ENCODE peak calls at places on chromosomes 5 and 9, in five cellular contexts. O is T follicular helper cell, E is bronchial epithelial cell, P is amniotic stem cell, Z is cardiac muscle cell. T is an unnamed sample.

GRCh38 chr5:178392998-178393397 is 160.4 kb upstream of the PHYKPL start:
- DNase-seq in O (no peak), E (no peak), P (no peak), Z (no peak), T (no peak)

GRCh38 chr9:34125681-34126206 is 754 bp downstream of the DCAF12 start:
- DNase-seq in O (no peak), E (peak), P (no peak), Z (peak), T (no peak)

GRCh38 chr9:114538241-114538640 is 33.0 kb upstream of the WHRN start:
- DNase-seq in O (peak), E (peak), P (no peak), Z (no peak), T (no peak)

GRCh38 chr5:38616061-38616460 is 59.6 kb upstream of the LIFR start:
- DNase-seq in O (no peak), E (no peak), P (no peak), Z (no peak), T (peak)

GRCh38 chr5:58469895-58470294 is 10.0 kb upstream of the PLK2 start:
- DNase-seq in O (no peak), E (no peak), P (no peak), Z (no peak), T (no peak)

GRCh38 chr9:110105107-110105506 is 102.9 kb downstream of the C9orf152 start:
- DNase-seq in O (no peak), E (no peak), P (no peak), Z (no peak), T (peak)

GRCh38 chr9:69945671-69946141 is 97.9 kb upstream of the MAMDC2 start:
- DNase-seq in O (no peak), E (peak), P (no peak), Z (no peak), T (no peak)

GRCh38 chr9:128637656-128638055 is 19.0 kb downstream of the DYNC2I2 start:
- DNase-seq in O (no peak), E (no peak), P (no peak), Z (no peak), T (no peak)

GRCh38 chr5:77628840-77629552 is 9.5 kb downstream of the OTP start:
- DNase-seq in O (no peak), E (no peak), P (no peak), Z (no peak), T (no peak)

GRCh38 chr5:134139377-134139851 is 24.9 kb downstream of the TCF7 start:
- DNase-seq in O (no peak), E (no peak), P (no peak), Z (no peak), T (no peak)

GRCh38 chr5:57537831-57538230 is 55.2 kb upstream of the ACTBL2 start:
- DNase-seq in O (no peak), E (no peak), P (no peak), Z (no peak), T (no peak)

GRCh38 chr9:136978073-136978864 is 965 bp downstream of the PTGDS start:
- DNase-seq in O (peak), E (peak), P (no peak), Z (peak), T (no peak)

GRCh38 chr5:138955013-138955660 is 80.0 kb upstream of the LRRTM2 start:
- DNase-seq in O (no peak), E (no peak), P (no peak), Z (no peak), T (no peak)

GRCh38 chr5:73103885-73104284 is 16.5 kb upstream of the TMEM171 start:
- DNase-seq in O (no peak), E (no peak), P (no peak), Z (no peak), T (no peak)

GRCh38 chr9:127450170-127450830 is 906 bp downstream of the RPL12 start:
- DNase-seq in O (no peak), E (no peak), P (no peak), Z (peak), T (no peak)

GRCh38 chr9:87382902-87383301 is 114.8 kb upstream of the DAPK1 start:
- DNase-seq in O (no peak), E (peak), P (no peak), Z (no peak), T (no peak)

GRCh38 chr5:176466245-176466871 is 18.2 kb downstream of the FAF2 start:
- DNase-seq in O (no peak), E (peak), P (no peak), Z (no peak), T (peak)

T was measured in AG04449.